ENCODE peak calls at places on chromosome 1, in four cellular contexts. K, G, E and B are unnamed samples.

GRCh38 chr1:93845554-93846150 is 33.4 kb downstream of the DNTTIP2 start:
- DNase-seq in G (no peak), K (no peak), E (no peak), B (no peak)

GRCh38 chr1:38559180-38559874 is 300.2 kb downstream of the RRAGC start:
- DNase-seq in G (no peak), E (peak), K (no peak), B (no peak)

GRCh38 chr1:212595787-212596714 is 12.5 kb upstream of the ATF3 start:
- DNase-seq in E (no peak), K (no peak), G (no peak), B (peak)

GRCh38 chr1:113895961-113896360 is 8.6 kb upstream of the BCL2L15 start:
- DNase-seq in K (no peak), G (no peak), E (no peak), B (no peak)

GRCh38 chr1:107899655-107900054 is 65.3 kb downstream of the VAV3 start:
- DNase-seq in K (no peak), G (no peak), E (no peak), B (peak)

GRCh38 chr1:182484531-182485257 is 34.7 kb downstream of the RGSL1 start:
- DNase-seq in E (no peak), G (no peak), K (peak), B (no peak)

GRCh38 chr1:244065063-244065788 is 14.1 kb downstream of the ZBTB18 start:
- DNase-seq in E (no peak), K (no peak), G (no peak), B (no peak)

GRCh38 chr1:220889848-220890287 is 10.6 kb downstream of the HLX start:
- DNase-seq in K (no peak), E (no peak), G (no peak), B (no peak)

GRCh38 chr1:153099646-153100045 is 5.3 kb upstream of the SPRR2E start:
- DNase-seq in K (no peak), G (no peak), E (no peak), B (no peak)

GRCh38 chr1:223811634-223812101 is 34.1 kb downstream of the TP53BP2 start:
- DNase-seq in G (no peak), K (no peak), E (no peak), B (no peak)

GRCh38 chr1:154725841-154726240 is 117.9 kb upstream of the ADAR start:
- DNase-seq in E (no peak), K (no peak), G (no peak), B (no peak)

GRCh38 chr1:101122452-101123166 is 97.0 kb upstream of the DPH5 start:
- DNase-seq in E (no peak), K (no peak), G (no peak), B (no peak)

DNA sequence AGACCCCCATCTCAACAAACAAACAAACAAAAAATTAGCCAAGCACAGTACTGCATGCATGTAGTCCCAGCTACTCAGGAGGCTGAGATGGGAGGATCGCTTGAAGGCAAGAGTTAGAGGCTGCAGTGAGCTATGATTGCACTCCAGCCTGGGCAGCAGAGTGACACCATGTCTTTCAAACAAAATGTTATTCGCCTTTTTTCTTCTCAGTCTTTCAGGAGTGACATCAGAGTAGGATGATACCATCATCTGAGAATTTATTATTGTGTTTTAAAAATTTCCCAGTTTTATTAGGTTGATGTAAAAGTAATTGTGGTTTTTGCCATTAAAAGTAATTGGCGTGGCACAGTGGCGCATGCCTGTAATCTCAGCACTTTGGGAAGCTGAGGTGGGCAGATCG is 10.8 kb downstream of the PARK7 start:
- DNase-seq in K (no peak), G (no peak), E (no peak), B (no peak)
- TF ChIP-seq CTCF in K (no peak), G (no peak), E (no peak), B (no peak)

DNA sequence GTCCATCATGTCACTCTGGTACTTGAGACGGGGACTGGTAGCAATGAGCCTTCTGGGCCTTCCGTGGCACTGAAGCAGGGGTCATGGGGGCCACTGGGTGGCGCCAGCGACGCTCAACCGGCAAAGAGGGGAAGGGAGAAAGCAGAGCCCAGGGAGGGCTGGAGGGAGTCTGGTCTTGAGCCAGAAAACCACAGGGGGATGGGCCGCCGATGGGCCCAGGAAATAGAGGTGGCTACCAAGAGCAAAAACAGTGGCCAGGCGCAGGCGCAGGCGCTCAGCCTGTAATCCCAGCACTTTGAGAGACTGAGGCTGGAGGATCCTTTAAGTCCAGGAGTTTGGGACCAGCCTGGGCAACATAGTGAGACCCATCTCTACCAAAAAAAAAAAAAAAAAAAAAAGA is 21.8 kb downstream of the EXOC8 start:
- DNase-seq in G (peak), E (peak), K (no peak), B (no peak)
- TF ChIP-seq CTCF in G (peak), E (peak), K (peak), B (peak)

GRCh38 chr1:166789286-166789685 is 50.0 kb upstream of the POGK start:
- DNase-seq in K (no peak), E (no peak), G (no peak), B (no peak)

GRCh38 chr1:166785987-166786386 is 53.3 kb upstream of the POGK start:
- DNase-seq in E (no peak), K (no peak), G (no peak), B (no peak)
- TF ChIP-seq CTCF in E (no peak), K (no peak), G (peak), B (no peak)

GRCh38 chr1:62391369-62391971 is 45.4 kb upstream of the USP1 start:
- DNase-seq in K (no peak), G (no peak), E (peak), B (no peak)
- TF ChIP-seq CTCF in K (peak), G (peak), E (peak), B (peak)